ENCODE peak calls at places on chromosomes 4 and X, in five cellular contexts. K is dorsolateral prefrontal cortex, M is heart left ventricle, E is lung, B is heart right ventricle. S is an unnamed sample.

GRCh38 chrX:84729809-84730208 is 227.6 kb upstream of the HDX start:
- DNase-seq in K (no peak), M (peak), E (no peak), B (no peak), S (no peak)

GRCh38 chr4:130210871-130211270 is 1114.9 kb downstream of the C4orf33 start:
- DNase-seq in K (no peak), M (no peak), E (no peak), B (no peak), S (peak)

GRCh38 chrX:133660356-133660755 is 245.1 kb upstream of the GPC4 start:
- DNase-seq in K (no peak), M (no peak), E (no peak), B (no peak), S (no peak)

GRCh38 chr4:176340871-176341685 is 21.3 kb downstream of the SPCS3 start:
- DNase-seq in K (no peak), M (no peak), E (no peak), B (no peak), S (no peak)

GRCh38 chr4:162565730-162566129 is 401.9 kb upstream of the FSTL5 start:
- DNase-seq in K (no peak), M (no peak), E (no peak), B (no peak), S (no peak)

GRCh38 chr4:24770111-24770584 is 25.2 kb upstream of the SOD3 start:
- DNase-seq in K (no peak), M (no peak), E (no peak), B (no peak), S (no peak)

GRCh38 chrX:119477812-119478232 is 9.6 kb downstream of the SLC25A5 start:
- DNase-seq in K (no peak), M (no peak), E (no peak), B (no peak), S (peak)

GRCh38 chrX:112512509-112512908 is 167.2 kb downstream of the LHFPL1 start:
- DNase-seq in K (no peak), M (no peak), E (no peak), B (no peak), S (no peak)

GRCh38 chr4:156790866-156791265 is 180.7 kb downstream of the PDGFC start:
- DNase-seq in K (no peak), M (peak), E (no peak), B (no peak), S (no peak)

GRCh38 chrX:40202456-40202855 is 104.7 kb upstream of the BCOR start:
- DNase-seq in K (no peak), M (no peak), E (no peak), B (no peak), S (no peak)

GRCh38 chr4:8030121-8030781 is 90.6 kb upstream of the AFAP1 start:
- DNase-seq in K (no peak), M (no peak), E (no peak), B (no peak), S (no peak)

GRCh38 chr4:128601992-128602695 is 207.4 kb upstream of the JADE1 start:
- DNase-seq in K (peak), M (no peak), E (no peak), B (peak), S (no peak)

GRCh38 chrX:121179972-121180371 is 132.6 kb downstream of the GLUD2 start:
- DNase-seq in K (no peak), M (no peak), E (no peak), B (no peak), S (no peak)

GRCh38 chrX:100491174-100491573 is 81.1 kb upstream of the PCDH19 start:
- DNase-seq in K (no peak), M (no peak), E (no peak), B (no peak), S (no peak)

GRCh38 chr4:94741304-94741703 is 16.5 kb upstream of the BMPR1B start:
- DNase-seq in K (no peak), M (no peak), E (no peak), B (no peak), S (no peak)

GRCh38 chr4:973431-974397 is at the start of gene DGKQ:
- DNase-seq in K (peak), M (peak), E (peak), B (peak), S (no peak)

GRCh38 chrX:132023896-132024386 is 839 bp downstream of the STK26 start:
- DNase-seq in K (no peak), M (no peak), E (peak), B (peak), S (no peak)

GRCh38 chr4:53489279-53489889 is 101.9 kb downstream of the LNX1 start:
- DNase-seq in K (no peak), M (no peak), E (no peak), B (no peak), S (no peak)

GRCh38 chr4:164959896-164960295 is 17.6 kb downstream of the TRIM61 start:
- DNase-seq in K (no peak), M (no peak), E (no peak), B (no peak), S (no peak)

GRCh38 chr4:109818268-109818667 is 2.7 kb downstream of the GAR1 start:
- DNase-seq in K (no peak), M (no peak), E (no peak), B (no peak), S (no peak)

GRCh38 chrX:40207626-40208025 is 109.9 kb upstream of the BCOR start:
- DNase-seq in K (no peak), M (no peak), E (no peak), B (no peak), S (no peak)

GRCh38 chr4:176268963-176269362 is at the start of gene ASB5:
- DNase-seq in K (no peak), M (no peak), E (no peak), B (no peak), S (no peak)

GRCh38 chr4:12691168-12691567 is 793.0 kb downstream of the RAB28 start:
- DNase-seq in K (no peak), M (no peak), E (no peak), B (no peak), S (no peak)

GRCh38 chr4:107862658-107863057 is 37.9 kb downstream of the SGMS2 start:
- DNase-seq in K (no peak), M (no peak), E (peak), B (no peak), S (peak)

GRCh38 chr4:21067351-21067750 is 367.1 kb downstream of the PACRGL start:
- DNase-seq in K (no peak), M (no peak), E (no peak), B (no peak), S (no peak)

GRCh38 chr4:76803522-76803921 is 94.4 kb downstream of the SOWAHB start:
- DNase-seq in K (peak), M (no peak), E (no peak), B (no peak), S (peak)

GRCh38 chr4:94961420-94961819 is 203.7 kb downstream of the BMPR1B start:
- DNase-seq in K (no peak), M (no peak), E (no peak), B (no peak), S (no peak)

GRCh38 chr4:47913858-47914218 is 545 bp downstream of the NFXL1 start:
- DNase-seq in K (peak), M (peak), E (peak), B (peak), S (no peak)

GRCh38 chr4:88803600-88804096 is 106.0 kb upstream of the NAP1L5 start:
- DNase-seq in K (no peak), M (no peak), E (peak), B (no peak), S (peak)

GRCh38 chrX:13693341-13693871 is 4.5 kb downstream of the RAB9A start:
- DNase-seq in K (no peak), M (no peak), E (no peak), B (no peak), S (no peak)

GRCh38 chrX:13690836-13691235 is 1.9 kb downstream of the RAB9A start:
- DNase-seq in K (no peak), M (no peak), E (no peak), B (no peak), S (no peak)

GRCh38 chrX:13692771-13693231 is 3.9 kb downstream of the RAB9A start:
- DNase-seq in K (no peak), M (no peak), E (no peak), B (no peak), S (no peak)

GRCh38 chrX:13689519-13690211 is 737 bp downstream of the RAB9A start:
- DNase-seq in K (no peak), M (no peak), E (no peak), B (no peak), S (no peak)

DNA sequence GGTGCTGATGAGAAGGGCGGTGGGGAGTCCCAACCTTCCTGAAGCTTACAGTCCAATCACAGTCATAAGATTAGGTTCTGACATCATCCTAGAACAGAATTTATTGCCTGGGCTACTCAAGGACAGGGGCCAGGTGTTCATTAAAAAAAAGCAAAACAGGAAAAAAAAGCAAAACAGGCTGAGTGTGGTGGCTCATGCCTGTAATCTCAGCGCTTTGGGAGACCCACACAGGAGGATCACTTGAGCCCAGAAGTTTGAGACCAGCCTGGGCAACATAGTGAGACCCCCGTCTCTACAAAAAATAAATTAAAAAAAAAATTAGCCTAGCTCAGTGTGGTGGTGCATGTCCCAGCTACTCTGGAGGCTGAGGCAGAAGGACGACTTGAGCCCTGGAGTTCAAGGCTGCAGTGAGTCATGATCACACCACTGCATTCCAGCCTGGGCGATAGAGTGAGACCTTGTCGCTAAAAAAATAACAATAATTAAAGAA is 3.0 kb downstream of the RAB9A start:
- DNase-seq in K (no peak), M (no peak), E (no peak), B (no peak), S (no peak)
- H3K4me3 ChIP-seq in K (no peak), M (no peak), E (no peak), B (no peak), S (no peak)

GRCh38 chr4:186554890-186555827 is at the start of gene MTNR1A:
- DNase-seq in K (peak), M (no peak), E (no peak), B (no peak), S (no peak)
- TF ChIP-seq CTCF in K (no peak), M (no peak), E (no peak), B (no peak), S (peak)

GRCh38 chr4:173500841-173501591 is 29.0 kb downstream of the HAND2 start:
- DNase-seq in K (no peak), M (no peak), E (no peak), B (peak), S (no peak)
- H3K4me3 ChIP-seq in K (peak), M (peak), E (peak), B (no peak), S (peak)

GRCh38 chrX:2608638-2609430 is 82.3 kb upstream of the CD99 start:
- DNase-seq in K (peak), M (peak), E (peak), B (peak), S (no peak)
- TF ChIP-seq CTCF in K (no peak), M (no peak), E (no peak), B (no peak), S (no peak)

DNA sequence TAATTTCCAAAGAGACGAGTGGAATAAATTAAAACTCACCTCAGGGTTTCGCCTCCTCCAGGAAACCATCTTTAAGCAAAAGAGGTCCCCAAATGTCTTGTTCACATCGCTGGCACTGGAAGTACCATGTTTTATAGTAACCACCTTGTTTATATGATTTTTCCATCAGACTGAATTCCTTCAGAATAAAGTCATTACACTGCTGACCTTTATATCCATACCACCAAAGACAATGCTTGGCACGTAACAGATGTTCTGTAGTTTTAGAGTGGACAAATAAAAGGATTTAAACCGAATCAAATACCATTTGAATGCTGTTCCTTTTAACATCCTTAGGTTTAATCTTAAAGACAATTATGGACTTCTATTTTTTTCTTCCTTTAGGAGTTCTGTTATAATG is 4.7 kb downstream of the NUDT6 start:
- DNase-seq in K (no peak), M (no peak), E (no peak), B (no peak), S (no peak)
- H3K4me3 ChIP-seq in K (no peak), M (no peak), E (no peak), B (no peak), S (no peak)

GRCh38 chr4:163587867-163588266 is 93.4 kb downstream of the TMA16 start:
- DNase-seq in K (no peak), M (no peak), E (no peak), B (no peak), S (no peak)
- TF ChIP-seq CTCF in K (no peak), M (no peak), E (no peak), B (no peak), S (peak)